ENCODE peak calls at places on chromosome 13, in four cellular contexts. L is HCT116, B is HepG2, Q is K562. Y is an unnamed sample.

GRCh38 chr13:63409791-63410351 is 1994.2 kb upstream of the PCDH20 start:
- DNase-seq in L (no peak), B (no peak), Q (no peak), Y (no peak)

GRCh38 chr13:40344270-40345148 is 321.9 kb downstream of the FOXO1 start:
- DNase-seq in L (no peak), B (peak; percentile 43), Q (no peak), Y (peak; percentile 13)

GRCh38 chr13:110294146-110294545 is 12.8 kb downstream of the COL4A1 start:
- DNase-seq in L (no peak), B (no peak), Q (no peak), Y (no peak)

GRCh38 chr13:30107126-30107525 is 200.2 kb downstream of the KATNAL1 start:
- DNase-seq in L (no peak), B (no peak), Q (no peak), Y (no peak)

GRCh38 chr13:52104624-52105023 is 24.2 kb downstream of the NEK5 start:
- DNase-seq in L (no peak), B (peak; percentile 78), Q (no peak), Y (no peak)

GRCh38 chr13:97148894-97149293 is 73.2 kb upstream of the MBNL2 start:
- DNase-seq in L (no peak), B (no peak), Q (peak; percentile 9), Y (no peak)

GRCh38 chr13:58318495-58319167 is 687.1 kb downstream of the PCDH17 start:
- DNase-seq in L (no peak), B (no peak), Q (no peak), Y (no peak)

GRCh38 chr13:69591437-69591836 is 516.2 kb upstream of the ATXN8OS start:
- DNase-seq in L (no peak), B (no peak), Q (no peak), Y (no peak)

GRCh38 chr13:38804536-38804935 is 117.7 kb downstream of the FREM2 start:
- DNase-seq in L (no peak), B (no peak), Q (no peak), Y (no peak)

DNA sequence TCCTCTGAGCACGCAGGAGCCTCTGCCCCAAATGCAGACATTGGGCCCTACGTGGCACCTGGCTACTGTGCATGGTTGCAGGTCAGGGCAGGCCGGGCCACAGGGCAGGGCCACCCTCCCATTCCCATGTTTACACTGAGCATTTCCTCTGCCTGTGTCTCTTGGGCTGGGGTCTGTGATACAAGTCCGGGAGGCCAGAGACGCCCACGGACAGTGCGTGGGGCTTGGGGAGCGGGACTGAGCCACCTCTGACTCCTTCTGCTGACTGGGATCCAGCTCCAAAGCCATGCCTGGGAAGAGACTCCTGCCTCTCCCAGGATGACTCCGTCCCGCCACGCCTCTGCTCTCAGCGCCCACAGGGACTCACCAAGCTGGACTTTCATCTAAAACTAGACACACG is 18.8 kb downstream of the GAS6 start:
- DNase-seq in L (no peak), B (peak; percentile 31), Q (no peak), Y (no peak)
- TF ChIP-seq FOSL1 in L (no peak), B (no peak), Q (no peak), Y (no peak)

DNA sequence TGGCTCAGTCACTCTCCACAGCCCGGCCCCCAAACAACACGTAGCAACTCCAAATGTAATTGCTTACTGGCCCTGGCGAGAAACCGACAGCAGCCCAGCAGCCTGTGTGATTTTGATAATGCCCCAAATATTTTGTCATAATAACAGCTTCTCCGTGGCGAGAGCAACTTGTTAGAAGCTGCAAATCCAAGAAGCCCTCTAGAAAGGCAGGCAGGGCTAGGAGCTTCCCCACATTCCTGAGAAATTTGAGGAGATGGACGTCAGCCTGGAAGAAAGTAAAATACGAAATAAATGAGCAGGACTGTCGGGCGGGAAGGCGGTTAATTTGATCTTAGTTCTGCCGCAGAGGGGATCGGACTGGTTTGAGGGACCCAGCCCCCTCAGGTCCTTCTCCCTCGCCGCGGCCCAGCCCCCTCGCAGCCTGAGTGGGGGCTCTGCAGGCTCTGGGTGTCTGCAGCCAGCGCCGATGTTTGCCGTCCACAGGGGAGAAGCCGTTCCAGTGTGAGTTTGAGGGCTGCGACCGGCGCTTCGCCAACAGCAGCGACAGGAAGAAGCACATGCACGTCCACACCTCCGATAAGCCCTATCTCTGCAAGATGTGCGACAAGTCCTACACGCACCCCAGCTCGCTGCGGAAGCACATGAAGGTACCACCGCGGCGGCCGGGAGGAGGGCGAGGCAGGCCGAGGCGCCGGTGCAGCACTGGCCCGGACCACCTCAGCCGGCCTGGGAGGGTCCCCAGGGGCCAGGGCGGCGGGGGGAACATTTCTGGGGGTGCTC is 3.1 kb downstream of the ZIC2 start:
- DNase-seq in L (no peak), B (no peak), Q (no peak), Y (no peak)
- TF ChIP-seq FOSL1 in L (no peak), B (no peak), Q (no peak), Y (no peak)

GRCh38 chr13:32430018-32430747 is 2.3 kb upstream of the N4BP2L1 start:
- DNase-seq in L (no peak), B (no peak), Q (no peak), Y (no peak)

GRCh38 chr13:32427852-32428580 is at the start of gene N4BP2L1:
- DNase-seq in L (no peak), B (peak; percentile 96), Q (no peak), Y (peak; percentile 76)

GRCh38 chr13:32429406-32429909 is 1.5 kb upstream of the N4BP2L1 start:
- DNase-seq in L (no peak), B (no peak), Q (no peak), Y (no peak)

GRCh38 chr13:32426981-32427851 is 714 bp downstream of the N4BP2L1 start:
- DNase-seq in L (no peak), B (no peak), Q (no peak), Y (peak; percentile 82)

DNA sequence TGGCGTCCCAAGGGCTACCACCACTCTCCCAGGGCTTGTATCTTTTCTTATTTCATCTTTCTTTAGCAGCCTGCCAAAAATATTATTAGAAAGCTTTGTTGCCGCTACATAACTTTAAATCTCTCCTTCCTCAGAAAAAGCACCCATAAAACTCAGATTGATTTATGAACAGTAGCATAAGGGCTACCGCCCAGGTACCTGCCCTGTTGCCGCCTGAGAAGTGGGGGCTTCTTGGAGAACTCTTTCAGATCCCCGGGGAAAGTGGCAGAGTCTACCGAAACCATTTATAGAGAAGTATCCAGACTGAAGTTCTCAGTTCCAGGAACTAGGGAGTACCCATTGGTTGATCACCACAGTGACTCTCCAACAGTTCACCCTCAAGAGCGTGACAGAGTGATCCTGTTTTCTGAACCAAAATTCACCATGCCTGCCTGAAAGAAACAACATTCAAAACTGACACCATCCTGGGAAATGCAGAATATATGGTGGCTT is 697 bp upstream of the N4BP2L1 start:
- DNase-seq in L (no peak), B (no peak), Q (no peak), Y (no peak)
- TF ChIP-seq FOSL1 in L (no peak), B (no peak), Q (no peak), Y (no peak)

GRCh38 chr13:85366759-85367417 is 432.3 kb downstream of the SLITRK6 start:
- DNase-seq in L (no peak), B (no peak), Q (no peak), Y (no peak)

GRCh38 chr13:85363504-85363903 is 435.7 kb downstream of the SLITRK6 start:
- DNase-seq in L (no peak), B (no peak), Q (no peak), Y (no peak)

GRCh38 chr13:85368686-85369085 is 430.5 kb downstream of the SLITRK6 start:
- DNase-seq in L (no peak), B (no peak), Q (no peak), Y (no peak)

GRCh38 chr13:85371254-85371653 is 428.0 kb downstream of the SLITRK6 start:
- DNase-seq in L (no peak), B (peak; percentile 57), Q (no peak), Y (no peak)

GRCh38 chr13:85367887-85368286 is 431.3 kb downstream of the SLITRK6 start:
- DNase-seq in L (no peak), B (no peak), Q (no peak), Y (no peak)
- TF ChIP-seq FOSL1 in L (no peak), B (no peak), Q (no peak), Y (no peak)

GRCh38 chr13:44273991-44274810 is 99.4 kb upstream of the SERP2 start:
- DNase-seq in L (no peak), B (no peak), Q (no peak), Y (no peak)
- TF ChIP-seq FOSL1 in L (no peak), B (no peak), Q (no peak), Y (no peak)

GRCh38 chr13:78595458-78595818 is 7.9 kb downstream of the POU4F1 start:
- DNase-seq in L (no peak), B (no peak), Q (no peak), Y (no peak)

GRCh38 chr13:78598382-78598781 is 5.0 kb downstream of the POU4F1 start:
- DNase-seq in L (no peak), B (no peak), Q (no peak), Y (no peak)

GRCh38 chr13:78593652-78594494 is 9.5 kb downstream of the POU4F1 start:
- DNase-seq in L (no peak), B (no peak), Q (no peak), Y (peak; percentile 66)

GRCh38 chr13:78596701-78597550 is 6.4 kb downstream of the POU4F1 start:
- DNase-seq in L (no peak), B (no peak), Q (no peak), Y (peak; percentile 68)

DNA sequence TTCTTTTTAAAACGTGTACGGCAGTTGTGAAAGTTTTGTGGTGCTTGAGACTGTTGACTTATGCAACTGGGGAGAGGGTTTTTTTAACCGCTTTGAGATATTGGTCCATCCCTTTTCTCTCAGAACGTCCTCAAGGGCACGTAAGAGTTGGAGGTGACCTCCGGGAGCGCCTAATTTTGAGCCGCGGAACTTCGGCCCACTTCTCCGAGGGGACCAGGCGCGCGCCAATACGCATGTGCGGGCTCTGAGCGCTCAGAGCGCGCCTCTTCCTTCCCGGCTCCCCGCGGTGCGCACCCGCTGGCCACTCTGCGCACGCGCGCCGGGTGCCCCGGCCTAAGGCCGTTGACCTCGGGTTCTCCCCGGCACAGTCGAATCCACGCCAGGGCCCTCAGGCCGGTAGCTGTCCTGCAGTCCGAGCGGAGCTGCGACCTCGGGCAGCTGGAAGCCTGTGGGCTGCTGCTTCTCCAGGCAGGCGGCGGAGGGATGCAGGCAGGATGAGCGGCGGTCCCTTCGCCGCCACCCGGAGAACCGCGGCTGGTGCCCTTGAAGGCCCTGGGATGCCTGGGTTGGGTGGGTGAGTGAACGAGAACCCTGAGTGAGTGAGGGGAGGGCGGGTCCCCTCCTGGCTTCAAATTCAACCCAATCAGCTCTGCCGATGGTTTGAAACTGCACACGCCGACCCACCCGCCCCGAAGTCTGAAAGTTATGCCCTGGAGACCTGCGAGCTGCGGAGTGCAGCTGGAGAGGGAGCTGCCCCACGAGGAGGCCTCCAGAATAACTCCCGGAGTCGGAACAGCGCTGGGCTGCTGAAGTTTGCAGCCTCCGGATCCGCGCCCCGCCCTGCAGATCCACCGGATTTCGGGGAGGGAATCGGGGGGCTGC is 7.3 kb downstream of the POU4F1 start:
- DNase-seq in L (no peak), B (peak; percentile 12), Q (no peak), Y (no peak)
- TF ChIP-seq FOSL1 in L (no peak), B (no peak), Q (no peak), Y (no peak)

GRCh38 chr13:37326319-37326718 is 220.9 kb upstream of the CSNK1A1L start:
- DNase-seq in L (no peak), B (no peak), Q (no peak), Y (no peak)
- TF ChIP-seq FOSL1 in L (no peak), B (no peak), Q (no peak), Y (no peak)

GRCh38 chr13:90299238-90299637 is 1048.2 kb upstream of the MIR17HG start:
- DNase-seq in L (no peak), B (no peak), Q (no peak), Y (no peak)
- TF ChIP-seq FOSL1 in L (no peak), B (no peak), Q (no peak), Y (no peak)

GRCh38 chr13:46168818-46169217 is 13.2 kb downstream of the LCP1 start:
- DNase-seq in L (no peak), B (no peak), Q (no peak), Y (no peak)
- TF ChIP-seq FOSL1 in L (no peak), B (no peak), Q (no peak), Y (no peak)